ENCODE peak calls at places on chromosomes 16 and 17, in five cellular contexts. A, X, M, Q and V are unnamed samples.

GRCh38 chr16:11788914-11789313 is 8.1 kb downstream of the ZC3H7A start:
- DNase-seq in A (no peak), X (no peak), M (no peak), Q (no peak), V (no peak)

GRCh38 chr17:27633312-27634025 is 2.5 kb downstream of the LGALS9 start:
- DNase-seq in A (no peak), X (no peak), M (peak), Q (no peak), V (no peak)

GRCh38 chr17:64499805-64500486 is 3.1 kb upstream of the POLG2 start:
- DNase-seq in A (no peak), X (no peak), M (peak), Q (no peak), V (peak)

GRCh38 chr16:1749152-1750117 is 21.9 kb downstream of the NME3 start:
- DNase-seq in A (no peak), X (no peak), M (no peak), Q (no peak), V (no peak)

GRCh38 chr17:15944720-15945492 is at the start of gene ADORA2B:
- DNase-seq in A (no peak), X (no peak), M (peak), Q (peak), V (peak)

GRCh38 chr16:84689126-84689525 is 10.7 kb upstream of the USP10 start:
- DNase-seq in A (no peak), X (no peak), M (peak), Q (no peak), V (no peak)

GRCh38 chr17:4858068-4858879 is 25.1 kb downstream of the MINK1 start:
- DNase-seq in A (no peak), X (no peak), M (peak), Q (no peak), V (no peak)

GRCh38 chr17:38746893-38747384 is 1.2 kb downstream of the PCGF2 start:
- DNase-seq in A (no peak), X (no peak), M (no peak), Q (no peak), V (no peak)

GRCh38 chr16:85583491-85584181 is 29.5 kb upstream of the GSE1 start:
- DNase-seq in A (no peak), X (no peak), M (peak), Q (no peak), V (no peak)

GRCh38 chr17:57432507-57433277 is 176.4 kb downstream of the MSI2 start:
- DNase-seq in A (no peak), X (no peak), M (no peak), Q (no peak), V (no peak)

GRCh38 chr17:1398900-1399299 is 1.1 kb downstream of the YWHAE start:
- DNase-seq in A (no peak), X (no peak), M (peak), Q (peak), V (peak)

GRCh38 chr17:67200727-67201301 is 44.2 kb downstream of the HELZ start:
- DNase-seq in A (no peak), X (no peak), M (no peak), Q (no peak), V (no peak)

GRCh38 chr17:44546711-44547606 is 10.3 kb upstream of the FZD2 start:
- DNase-seq in A (no peak), X (no peak), M (peak), Q (no peak), V (no peak)

GRCh38 chr17:44540246-44541084 is 16.8 kb upstream of the FZD2 start:
- DNase-seq in A (no peak), X (no peak), M (no peak), Q (no peak), V (no peak)

GRCh38 chr17:44543905-44544523 is 13.3 kb upstream of the FZD2 start:
- DNase-seq in A (no peak), X (no peak), M (no peak), Q (no peak), V (no peak)

GRCh38 chr17:44541884-44542581 is 15.3 kb upstream of the FZD2 start:
- DNase-seq in A (no peak), X (no peak), M (no peak), Q (peak), V (no peak)

DNA sequence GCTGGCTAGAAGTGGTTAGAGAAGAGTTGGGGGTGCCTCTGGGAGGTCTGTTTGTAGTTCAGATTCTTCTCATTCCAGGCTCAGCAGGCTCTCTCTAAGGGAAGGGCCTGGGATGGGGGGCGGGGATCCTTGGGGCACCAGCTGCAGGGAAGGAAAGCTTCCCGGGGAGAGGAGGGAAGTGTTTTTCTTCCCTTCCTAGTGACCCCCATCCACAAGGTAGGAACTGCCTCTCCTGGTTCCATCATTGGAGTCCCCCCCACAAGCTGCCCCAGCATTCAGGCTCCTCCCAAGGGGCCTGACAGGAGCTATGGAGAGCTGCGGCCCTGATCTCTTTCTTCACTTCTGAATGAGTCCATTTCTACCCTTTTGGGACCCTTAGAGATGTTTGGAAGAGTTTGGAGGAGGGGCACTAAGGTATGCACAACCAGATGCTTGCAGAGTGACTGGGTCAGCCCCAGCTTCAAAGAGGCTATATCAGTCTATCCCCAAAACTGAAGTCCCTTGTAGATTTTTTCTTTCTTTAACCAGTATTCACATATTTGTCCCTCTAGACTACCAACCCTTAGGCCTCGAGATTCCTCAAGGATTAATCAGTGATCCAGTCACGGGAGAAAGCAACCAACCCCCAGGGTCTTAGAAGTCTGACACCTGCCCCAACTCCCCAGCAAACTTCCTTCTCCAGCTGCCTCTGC is 13.9 kb upstream of the FZD2 start:
- DNase-seq in A (no peak), X (no peak), M (peak), Q (no peak), V (no peak)
- H3K4me3 ChIP-seq in A (no peak), X (no peak), M (no peak), Q (no peak), V (no peak)

DNA sequence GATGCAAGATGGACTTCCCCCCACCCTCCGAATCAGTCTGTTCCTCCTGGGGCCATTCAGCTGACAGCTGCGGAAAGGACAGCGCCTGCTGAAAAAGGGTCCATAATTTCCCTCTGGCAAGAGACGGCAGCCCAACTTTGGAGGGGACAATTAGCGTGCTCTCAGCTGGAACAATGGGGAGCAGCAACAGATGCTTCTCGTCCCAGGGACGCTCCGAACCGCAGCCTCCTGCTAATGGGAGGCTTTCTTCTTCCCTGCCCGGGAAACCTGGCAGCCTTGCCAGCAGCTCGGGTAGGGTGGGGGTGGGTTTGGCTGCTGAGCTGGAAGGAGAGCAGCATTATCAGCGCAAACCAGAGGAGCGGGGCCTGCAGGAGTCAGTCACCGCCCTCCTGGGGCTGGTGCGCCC is 500.0 kb upstream of the SALL1 start:
- DNase-seq in A (no peak), X (no peak), M (peak), Q (no peak), V (no peak)
- H3K4me3 ChIP-seq in A (no peak), X (no peak), M (no peak), Q (no peak), V (no peak)

GRCh38 chr16:23282508-23282907 is 19.6 kb upstream of the SCNN1B start:
- DNase-seq in A (no peak), X (no peak), M (no peak), Q (no peak), V (no peak)

GRCh38 chr16:23274968-23275367 is 27.1 kb upstream of the SCNN1B start:
- DNase-seq in A (no peak), X (no peak), M (no peak), Q (peak), V (no peak)

GRCh38 chr16:23276821-23277220 is 25.3 kb upstream of the SCNN1B start:
- DNase-seq in A (no peak), X (no peak), M (no peak), Q (no peak), V (no peak)

GRCh38 chr16:23280483-23280967 is 21.6 kb upstream of the SCNN1B start:
- DNase-seq in A (no peak), X (no peak), M (no peak), Q (no peak), V (no peak)

DNA sequence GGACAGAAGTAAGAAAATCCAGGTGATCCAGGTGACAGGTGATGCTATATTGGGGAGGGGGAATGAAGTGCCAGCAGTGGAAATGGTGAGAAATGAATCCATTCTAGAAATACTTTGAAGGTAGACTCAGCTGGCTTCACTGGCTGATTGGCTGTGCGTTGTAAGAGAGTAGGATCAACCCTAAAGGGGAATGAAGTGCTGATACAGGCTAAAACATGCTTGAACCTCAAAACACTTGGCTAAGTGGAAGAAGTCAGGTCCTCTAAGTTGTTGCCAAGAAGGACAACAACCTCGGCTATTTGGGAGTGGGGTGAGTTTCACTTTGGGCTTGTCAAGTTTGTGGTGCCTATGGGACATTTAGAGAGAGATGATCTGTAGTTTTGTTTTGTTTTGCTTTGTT is 24.1 kb upstream of the SCNN1B start:
- DNase-seq in A (no peak), X (no peak), M (no peak), Q (no peak), V (no peak)
- H3K4me3 ChIP-seq in A (no peak), X (no peak), M (no peak), Q (no peak), V (no peak)

DNA sequence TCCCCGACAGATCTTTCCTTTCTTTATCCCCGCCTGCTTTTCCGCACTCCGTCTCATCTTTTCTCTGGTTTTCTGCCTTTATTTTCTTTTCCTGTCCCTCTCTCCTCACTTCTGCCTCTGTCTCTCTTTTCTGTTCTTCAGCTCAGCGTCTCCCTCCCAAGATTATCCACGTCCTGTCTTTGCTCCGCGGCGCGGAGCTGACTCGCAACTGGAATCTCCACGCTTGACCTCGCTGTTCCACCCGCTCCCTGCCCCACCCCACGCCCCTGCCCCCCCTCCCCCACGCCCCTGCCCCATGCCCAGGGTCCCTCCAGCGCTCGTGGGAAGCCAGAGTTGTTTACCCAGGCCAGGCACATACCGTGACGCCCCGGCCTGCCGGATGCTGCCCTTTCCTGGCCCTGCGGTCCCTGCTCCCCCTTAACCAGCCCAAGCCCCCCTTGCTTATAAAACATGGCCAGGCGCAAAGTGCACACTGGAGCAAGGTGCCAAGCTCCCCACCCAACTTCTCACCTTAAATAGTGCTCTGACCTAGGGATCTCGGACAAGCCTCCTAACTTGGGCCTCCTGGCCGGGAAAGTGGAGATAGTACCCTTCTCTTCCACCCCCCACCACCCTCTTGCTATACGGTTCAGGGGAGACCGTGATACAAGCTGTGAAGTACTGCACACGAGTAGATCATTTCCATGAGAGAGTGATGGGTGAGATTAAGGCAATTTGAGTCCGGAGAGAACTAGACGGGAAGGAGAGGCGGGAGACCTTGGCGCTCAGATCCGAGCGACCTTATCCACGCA is 4.7 kb upstream of the LHX1 start:
- DNase-seq in A (no peak), X (no peak), M (no peak), Q (no peak), V (no peak)
- H3K4me3 ChIP-seq in A (no peak), X (peak), M (no peak), Q (no peak), V (no peak)